ENCODE peak calls at places on chromosome 14, in five cellular contexts. One of them, this sample, is unnamed.

GRCh38 chr14:38405851-38406630 is 150.1 kb upstream of the CLEC14A start:
- DNase-seq in progenitor cell of endocrine pancreas: no peak
- DNase-seq in activated gamma-delta T cell treated with Interleukin-2 at 50 U/mL for 16 hours: no peak
- DNase-seq in T-helper 2 cell: no peak
- DNase-seq in stromal cell of bone marrow: no peak
- DNase-seq in this sample: no peak

GRCh38 chr14:105904379-105904778 is 378.0 kb downstream of the TMEM121 start:
- DNase-seq in activated gamma-delta T cell treated with Interleukin-2 at 50 U/mL for 16 hours: no peak
- DNase-seq in progenitor cell of endocrine pancreas: no peak
- DNase-seq in T-helper 2 cell: no peak
- DNase-seq in stromal cell of bone marrow: no peak
- DNase-seq in this sample: no peak

GRCh38 chr14:85516239-85517112 is 13.5 kb upstream of the FLRT2 start:
- DNase-seq in progenitor cell of endocrine pancreas: no peak
- DNase-seq in stromal cell of bone marrow: peak
- DNase-seq in T-helper 2 cell: no peak
- DNase-seq in activated gamma-delta T cell treated with Interleukin-2 at 50 U/mL for 16 hours: no peak
- DNase-seq in this sample: no peak

GRCh38 chr14:105857223-105857815 is 330.9 kb downstream of the TMEM121 start:
- DNase-seq in progenitor cell of endocrine pancreas: no peak
- DNase-seq in stromal cell of bone marrow: no peak
- DNase-seq in T-helper 2 cell: no peak
- DNase-seq in activated gamma-delta T cell treated with Interleukin-2 at 50 U/mL for 16 hours: no peak
- DNase-seq in this sample: peak

GRCh38 chr14:52363001-52363704 is 49.0 kb downstream of the PTGER2 start:
- DNase-seq in activated gamma-delta T cell treated with Interleukin-2 at 50 U/mL for 16 hours: no peak
- DNase-seq in progenitor cell of endocrine pancreas: no peak
- DNase-seq in stromal cell of bone marrow: no peak
- DNase-seq in T-helper 2 cell: no peak
- DNase-seq in this sample: no peak

GRCh38 chr14:58331111-58331510 is 32.8 kb downstream of the ARID4A start:
- DNase-seq in stromal cell of bone marrow: peak
- DNase-seq in T-helper 2 cell: peak
- DNase-seq in activated gamma-delta T cell treated with Interleukin-2 at 50 U/mL for 16 hours: peak
- DNase-seq in progenitor cell of endocrine pancreas: no peak
- DNase-seq in this sample: peak

GRCh38 chr14:31967669-31967975 is 109.5 kb upstream of the ARHGAP5 start:
- DNase-seq in stromal cell of bone marrow: no peak
- DNase-seq in activated gamma-delta T cell treated with Interleukin-2 at 50 U/mL for 16 hours: no peak
- DNase-seq in T-helper 2 cell: no peak
- DNase-seq in progenitor cell of endocrine pancreas: no peak
- DNase-seq in this sample: no peak

GRCh38 chr14:64663174-64663573 is 41.0 kb upstream of the PLEKHG3 start:
- DNase-seq in T-helper 2 cell: no peak
- DNase-seq in progenitor cell of endocrine pancreas: no peak
- DNase-seq in stromal cell of bone marrow: no peak
- DNase-seq in activated gamma-delta T cell treated with Interleukin-2 at 50 U/mL for 16 hours: no peak
- DNase-seq in this sample: no peak

GRCh38 chr14:51023964-51024363 is 70.9 kb downstream of the TRIM9 start:
- DNase-seq in stromal cell of bone marrow: no peak
- DNase-seq in T-helper 2 cell: no peak
- DNase-seq in activated gamma-delta T cell treated with Interleukin-2 at 50 U/mL for 16 hours: no peak
- DNase-seq in progenitor cell of endocrine pancreas: no peak
- DNase-seq in this sample: no peak

GRCh38 chr14:76808990-76809389 is 3.7 kb downstream of the ANGEL1 start:
- DNase-seq in stromal cell of bone marrow: no peak
- DNase-seq in T-helper 2 cell: no peak
- DNase-seq in activated gamma-delta T cell treated with Interleukin-2 at 50 U/mL for 16 hours: no peak
- DNase-seq in progenitor cell of endocrine pancreas: no peak
- DNase-seq in this sample: no peak

GRCh38 chr14:52188381-52188780 is 79.1 kb upstream of the PTGDR start:
- DNase-seq in stromal cell of bone marrow: no peak
- DNase-seq in T-helper 2 cell: no peak
- DNase-seq in activated gamma-delta T cell treated with Interleukin-2 at 50 U/mL for 16 hours: no peak
- DNase-seq in progenitor cell of endocrine pancreas: no peak
- DNase-seq in this sample: no peak

GRCh38 chr14:53888535-53889386 is 67.9 kb downstream of the BMP4 start:
- DNase-seq in progenitor cell of endocrine pancreas: no peak
- DNase-seq in activated gamma-delta T cell treated with Interleukin-2 at 50 U/mL for 16 hours: no peak
- DNase-seq in stromal cell of bone marrow: no peak
- DNase-seq in T-helper 2 cell: no peak
- DNase-seq in this sample: no peak

GRCh38 chr14:74582910-74583581 is 29.0 kb downstream of the LTBP2 start:
- DNase-seq in progenitor cell of endocrine pancreas: no peak
- DNase-seq in stromal cell of bone marrow: no peak
- DNase-seq in activated gamma-delta T cell treated with Interleukin-2 at 50 U/mL for 16 hours: no peak
- DNase-seq in T-helper 2 cell: no peak
- DNase-seq in this sample: no peak

GRCh38 chr14:31854508-31855075 is 222.5 kb upstream of the ARHGAP5 start:
- DNase-seq in progenitor cell of endocrine pancreas: no peak
- DNase-seq in T-helper 2 cell: no peak
- DNase-seq in stromal cell of bone marrow: no peak
- DNase-seq in activated gamma-delta T cell treated with Interleukin-2 at 50 U/mL for 16 hours: no peak
- DNase-seq in this sample: no peak

GRCh38 chr14:32584079-32584478 is 255.0 kb downstream of the AKAP6 start:
- DNase-seq in T-helper 2 cell: no peak
- DNase-seq in progenitor cell of endocrine pancreas: no peak
- DNase-seq in activated gamma-delta T cell treated with Interleukin-2 at 50 U/mL for 16 hours: no peak
- DNase-seq in stromal cell of bone marrow: no peak
- DNase-seq in this sample: no peak

GRCh38 chr14:51298895-51299294 is 58.8 kb downstream of the TMX1 start:
- DNase-seq in T-helper 2 cell: no peak
- DNase-seq in activated gamma-delta T cell treated with Interleukin-2 at 50 U/mL for 16 hours: no peak
- DNase-seq in stromal cell of bone marrow: no peak
- DNase-seq in progenitor cell of endocrine pancreas: no peak
- DNase-seq in this sample: no peak

GRCh38 chr14:54792288-54792687 is 110.3 kb downstream of the GCH1 start:
- DNase-seq in activated gamma-delta T cell treated with Interleukin-2 at 50 U/mL for 16 hours: no peak
- DNase-seq in T-helper 2 cell: no peak
- DNase-seq in stromal cell of bone marrow: no peak
- DNase-seq in progenitor cell of endocrine pancreas: no peak
- DNase-seq in this sample: no peak

This sample was measured in activated CD4-positive, CD25-positive, alpha-beta regulatory T cell treated with anti-CD3 and anti-CD28 coated beads, Interleukin-2, amount 50 U/mL, for 72 hours.